ENCODE peak calls at places on chromosomes 13 and 19, in seven cellular contexts. X, N, D, G, I, K and A are unnamed samples.
A peak's percentile ranks its signal among the peaks of the same experiment; 100 is the strongest.

GRCh38 chr13:46961719-46962118 is 64.9 kb upstream of the HTR2A start:
- DNase-seq in N (peak; percentile 84), D (peak; percentile 15), X (no peak), K (peak; percentile 6), I (no peak), G (no peak), A (no peak)

GRCh38 chr13:101988140-101988539 is 413.7 kb downstream of the FGF14 start:
- DNase-seq in D (no peak), K (no peak), N (no peak), X (no peak), I (no peak), G (no peak), A (peak; percentile 27)

GRCh38 chr13:109500146-109500773 is 286.1 kb downstream of the IRS2 start:
- DNase-seq in K (peak; percentile 5), G (no peak), I (no peak), D (no peak), N (peak; percentile 20), X (no peak), A (peak; percentile 39)

GRCh38 chr19:37304190-37304883 is 66.6 kb upstream of the ZNF527 start:
- DNase-seq in I (no peak), X (peak; percentile 62), G (peak; percentile 85), D (no peak), N (peak; percentile 41), K (no peak), A (peak; percentile 74)

GRCh38 chr19:3507371-3508120 is 1.4 kb downstream of the FZR1 start:
- DNase-seq in K (no peak), D (no peak), X (peak; percentile 64), N (peak; percentile 47), I (peak; percentile 51), G (no peak), A (no peak)

GRCh38 chr19:16074488-16075365 is 1.6 kb upstream of the TPM4 start:
- DNase-seq in X (no peak), K (no peak), G (no peak), D (no peak), N (no peak), I (peak; percentile 32), A (no peak)

GRCh38 chr19:54952591-54953344 is 5.4 kb upstream of the NLRP7 start:
- DNase-seq in X (no peak), K (no peak), G (no peak), D (no peak), N (no peak), I (no peak), A (no peak)

GRCh38 chr19:50492303-50493052 is 15.8 kb upstream of the GARIN5A start:
- DNase-seq in K (no peak), N (peak; percentile 27), I (no peak), G (no peak), X (no peak), D (no peak), A (no peak)

GRCh38 chr19:35090160-35090794 is 25.3 kb upstream of the FXYD3 start:
- DNase-seq in K (peak; percentile 81), G (no peak), X (peak; percentile 71), D (no peak), N (peak; percentile 80), I (peak; percentile 67), A (peak; percentile 87)

GRCh38 chr19:1568320-1569019 is at the start of gene MEX3D:
- DNase-seq in K (peak; percentile 98), G (peak; percentile 93), X (peak; percentile 91), N (peak; percentile 90), D (peak; percentile 30), I (peak; percentile 62), A (peak; percentile 99)